ENCODE peak calls at places on chromosomes 1 and 21, in nine cellular contexts. U is uterus; T is GM23248; B is prostate gland; W is lung; Q is heart left ventricle; F is CD8-positive, alpha-beta memory T cell; G is ovary; Y is osteoblast. O is an unnamed sample. For H3K36me3, the result is how much of the 10 kb centered on the place peaks cover.

GRCh38 chr1:37274896-37275631 is 199.3 kb upstream of the ZC3H12A start:
- DNase-seq in F (no peak), W (no peak), B (no peak), Q (no peak), Y (no peak), U (no peak), T (peak), G (no peak), O (no peak)

GRCh38 chr1:182783068-182783467 is 6.5 kb upstream of the NPL start:
- DNase-seq in Y (no peak), F (no peak), U (no peak), G (no peak), W (no peak), Q (no peak), T (no peak), B (no peak), O (no peak)

GRCh38 chr1:10383630-10384029 is 15.2 kb upstream of the PGD start:
- DNase-seq in U (no peak), W (no peak), T (no peak), F (no peak), G (no peak), Q (no peak), Y (no peak), B (no peak), O (no peak)

GRCh38 chr21:43921979-43922945 is 57.2 kb downstream of the AGPAT3 start:
- DNase-seq in F (peak), T (no peak), U (no peak), B (no peak), Y (no peak), W (no peak), Q (no peak), G (no peak), O (no peak)

GRCh38 chr1:228158690-228159665 is 6.6 kb upstream of the IBA57 start:
- DNase-seq in G (no peak), F (no peak), W (no peak), Y (peak), U (no peak), T (peak), B (no peak), Q (peak), O (no peak)

GRCh38 chr1:40836283-40836682 is 25.9 kb downstream of the CITED4 start:
- DNase-seq in F (no peak), G (no peak), T (no peak), B (no peak), W (no peak), Q (no peak), Y (no peak), U (no peak), O (no peak)

GRCh38 chr1:179883739-179884138 is 1.7 kb downstream of the TOR1AIP1 start:
- DNase-seq in F (peak), W (no peak), B (no peak), T (peak), Q (no peak), Y (no peak), G (no peak), U (no peak), O (no peak)

GRCh38 chr1:23951646-23952095 is 8.0 kb upstream of the PNRC2 start:
- DNase-seq in Y (peak), U (no peak), G (no peak), B (no peak), W (no peak), T (peak), F (no peak), Q (no peak), O (no peak)

GRCh38 chr1:243842978-243843490 is 7.0 kb downstream of the AKT3 start:
- DNase-seq in B (no peak), Q (no peak), Y (peak), W (no peak), F (no peak), G (no peak), U (no peak), T (peak), O (no peak)

GRCh38 chr1:193335797-193336428 is 149.5 kb upstream of the B3GALT2 start:
- DNase-seq in W (no peak), U (no peak), T (peak), Q (no peak), Y (peak), G (no peak), B (no peak), F (no peak), O (no peak)

GRCh38 chr1:209634005-209634737 is 18.1 kb downstream of the LAMB3 start:
- DNase-seq in W (no peak), F (no peak), Q (peak), Y (no peak), G (no peak), B (no peak), T (no peak), U (no peak), O (no peak)

GRCh38 chr1:217911908-217912307 is 280.8 kb downstream of the SPATA17 start:
- DNase-seq in W (no peak), G (no peak), B (no peak), Q (no peak), T (peak), Y (no peak), F (no peak), U (no peak), O (no peak)

GRCh38 chr1:21622466-21623315 is 46.5 kb downstream of the RAP1GAP start:
- DNase-seq in U (no peak), T (peak), Q (no peak), B (peak), W (no peak), G (peak), Y (peak), F (peak), O (peak)

GRCh38 chr21:14993072-14993471 is 71.7 kb downstream of the NRIP1 start:
- DNase-seq in U (no peak), W (no peak), G (no peak), B (no peak), Q (no peak), T (no peak), Y (no peak), F (no peak), O (no peak)

GRCh38 chr1:55555971-55556370 is 340.8 kb upstream of the USP24 start:
- DNase-seq in G (no peak), Q (no peak), W (no peak), U (no peak), B (no peak), Y (no peak), T (no peak), F (no peak), O (no peak)

GRCh38 chr1:18230840-18231239 is 123.2 kb downstream of the IGSF21 start:
- DNase-seq in F (no peak), Q (no peak), B (no peak), U (no peak), Y (no peak), W (no peak), T (no peak), G (no peak), O (no peak)

GRCh38 chr1:64392109-64392508 is 77.8 kb upstream of the CACHD1 start:
- DNase-seq in Q (no peak), T (no peak), Y (no peak), B (no peak), U (no peak), F (no peak), W (no peak), G (no peak), O (peak)

GRCh38 chr1:45221716-45222115 is 15.3 kb upstream of the ZSWIM5 start:
- DNase-seq in G (no peak), W (no peak), T (peak), Q (no peak), B (no peak), F (no peak), U (no peak), Y (peak), O (no peak)
- H3K36me3 ChIP-seq in G (under half), W (under half), T (under half), Q (under half), B (under half), F (under half), U (under half), Y (under half), O (under half)

DNA sequence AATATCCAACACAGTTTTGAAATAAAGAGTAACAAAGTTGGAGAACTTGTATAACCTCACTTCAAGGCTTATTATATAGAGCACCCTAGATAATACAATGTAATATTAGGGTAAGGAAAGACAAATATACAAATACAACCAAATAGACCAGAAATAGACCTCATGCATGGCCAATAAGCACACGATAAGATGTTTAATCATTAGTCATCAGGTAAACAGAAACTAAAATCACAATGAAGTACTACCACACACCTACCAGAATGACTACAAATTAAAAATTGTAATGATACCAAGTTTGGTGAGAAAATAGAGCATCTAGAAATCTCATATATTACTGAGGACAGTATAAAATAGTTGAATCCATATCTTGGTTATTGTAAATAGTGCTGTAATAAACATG is 20.3 kb upstream of the CTTNBP2NL start:
- DNase-seq in Y (no peak), G (no peak), F (no peak), Q (no peak), W (no peak), B (no peak), T (no peak), U (no peak), O (no peak)
- H3K4me3 ChIP-seq in Y (no peak), G (no peak), F (no peak), Q (no peak), W (no peak), B (no peak), T (no peak), U (no peak), O (no peak)

GRCh38 chr1:59446257-59446901 is 149.5 kb downstream of the FGGY start:
- DNase-seq in U (peak), G (no peak), F (no peak), W (no peak), B (no peak), Q (no peak), Y (peak), T (peak), O (no peak)

GRCh38 chr1:59442492-59442891 is 145.6 kb downstream of the FGGY start:
- DNase-seq in W (no peak), B (no peak), Q (no peak), F (no peak), Y (no peak), T (no peak), G (no peak), U (no peak), O (no peak)

GRCh38 chr1:59445040-59445439 is 148.1 kb downstream of the FGGY start:
- DNase-seq in G (no peak), U (peak), F (no peak), B (peak), Q (peak), W (peak), Y (no peak), T (peak), O (no peak)

GRCh38 chr1:59443355-59443754 is 146.5 kb downstream of the FGGY start:
- DNase-seq in U (no peak), Q (no peak), Y (no peak), G (no peak), B (no peak), W (no peak), F (no peak), T (no peak), O (no peak)

DNA sequence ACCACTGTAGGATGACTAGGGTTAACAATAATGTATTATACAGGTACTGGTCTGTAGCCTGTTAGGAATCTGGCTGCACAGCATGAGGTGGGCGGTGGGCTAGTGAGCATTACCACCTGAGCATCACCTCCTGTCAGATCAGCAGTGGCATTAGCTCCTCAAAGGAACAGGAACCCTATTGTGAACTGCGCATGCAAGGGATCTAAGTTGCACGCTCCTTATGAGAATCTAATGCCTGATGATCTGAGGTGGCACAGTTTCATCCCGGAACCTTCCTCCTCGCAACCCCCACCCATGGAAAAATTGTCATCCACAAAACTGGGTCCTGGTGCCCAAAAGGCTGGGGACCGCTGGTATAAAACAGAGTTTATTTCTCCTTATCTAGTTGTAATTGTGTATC is 147.6 kb downstream of the FGGY start:
- DNase-seq in W (no peak), G (no peak), Y (no peak), Q (no peak), T (no peak), U (no peak), B (no peak), F (no peak), O (no peak)
- H3K27ac ChIP-seq in W (no peak), G (no peak), Y (no peak), Q (no peak), T (peak), U (peak), B (no peak), F (no peak), O (no peak)

GRCh38 chr1:160325252-160325651 is 17.8 kb downstream of the COPA start:
- DNase-seq in W (no peak), G (no peak), F (no peak), T (no peak), Y (no peak), Q (no peak), U (no peak), B (no peak), O (no peak)

GRCh38 chr1:160330119-160330518 is 12.9 kb downstream of the COPA start:
- DNase-seq in B (no peak), U (no peak), G (no peak), Q (no peak), T (no peak), F (no peak), W (no peak), Y (no peak), O (no peak)

GRCh38 chr1:160332516-160332915 is 10.5 kb downstream of the COPA start:
- DNase-seq in Y (no peak), Q (no peak), B (no peak), T (no peak), U (no peak), F (no peak), G (no peak), W (no peak), O (no peak)

GRCh38 chr1:160326393-160326792 is 16.7 kb downstream of the COPA start:
- DNase-seq in Y (no peak), B (no peak), F (no peak), G (no peak), Q (no peak), T (no peak), W (no peak), U (no peak), O (no peak)

DNA sequence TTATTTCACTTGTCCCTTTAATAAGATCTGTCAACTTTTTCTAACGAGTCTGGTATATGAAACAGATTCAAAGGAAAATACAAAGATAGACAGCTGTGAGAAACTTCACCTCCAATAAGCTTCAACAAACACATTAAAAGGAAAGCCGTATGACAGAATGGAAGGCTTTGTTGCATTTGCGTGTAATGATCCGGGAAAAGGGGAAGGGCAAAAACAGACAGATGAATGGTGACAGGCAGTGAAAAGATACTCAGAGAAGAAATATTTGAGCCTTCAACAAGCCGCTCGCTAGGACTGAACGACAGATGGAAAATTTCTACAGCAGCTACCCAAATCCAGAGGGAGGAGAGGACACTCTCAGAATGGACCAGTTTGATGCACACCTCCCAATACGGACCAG is 14.9 kb downstream of the COPA start:
- DNase-seq in B (no peak), F (no peak), Q (no peak), U (no peak), T (no peak), Y (no peak), W (no peak), G (no peak), O (no peak)
- H3K36me3 ChIP-seq in B (under half), F (half or more), Q (half or more), U (under half), T (half or more), Y (half or more), W (under half), G (under half), O (under half)

DNA sequence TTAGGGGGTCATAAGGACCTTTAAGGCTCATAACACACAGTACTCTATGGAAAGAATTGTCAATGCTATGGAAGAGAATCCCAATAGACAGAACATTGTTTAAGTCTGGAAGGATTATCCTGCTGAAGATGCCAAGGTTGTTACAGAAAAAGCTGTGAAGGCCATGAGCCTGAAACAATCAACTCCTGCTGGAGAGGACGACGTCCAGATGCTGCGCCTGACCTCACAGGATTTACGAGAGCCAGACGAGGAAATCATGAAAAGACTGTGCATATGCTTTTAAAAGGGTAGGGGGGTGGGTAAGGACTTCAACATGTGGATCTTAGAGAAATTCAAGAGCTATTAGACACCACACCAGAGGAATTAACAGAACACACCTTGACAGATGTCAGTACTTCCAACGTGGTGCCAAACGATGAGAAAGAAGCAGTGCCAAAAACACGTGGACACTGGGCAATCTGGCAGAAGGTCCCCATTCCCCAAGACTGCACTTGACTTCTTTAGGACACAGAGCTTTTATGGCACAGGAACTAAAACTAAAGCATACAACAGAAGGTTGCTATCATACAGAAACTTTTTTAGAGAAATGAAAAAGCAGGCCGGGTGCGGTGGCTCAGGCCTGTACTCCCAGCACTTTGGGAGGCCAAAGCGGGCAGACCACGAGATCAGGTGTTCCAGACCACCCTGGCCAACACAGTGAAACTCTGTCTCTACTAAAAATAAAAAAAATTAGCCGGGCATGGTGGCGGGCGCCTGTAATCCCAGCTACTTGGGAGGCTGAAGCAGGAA is 43.2 kb downstream of the GNB1 start:
- DNase-seq in Q (no peak), G (no peak), T (no peak), U (no peak), W (no peak), Y (no peak), F (no peak), B (no peak), O (no peak)
- H3K4me3 ChIP-seq in Q (no peak), G (no peak), T (no peak), U (no peak), W (no peak), Y (no peak), F (no peak), B (no peak), O (no peak)

GRCh38 chr21:42042651-42043050 is 28.5 kb upstream of the UMODL1 start:
- DNase-seq in Y (no peak), U (no peak), B (no peak), T (no peak), W (no peak), Q (no peak), F (no peak), G (no peak), O (no peak)

GRCh38 chr21:42041711-42042110 is 29.4 kb upstream of the UMODL1 start:
- DNase-seq in W (no peak), B (no peak), T (no peak), Q (no peak), Y (no peak), F (no peak), U (no peak), G (no peak), O (no peak)

GRCh38 chr21:42039911-42040351 is 29.8 kb upstream of the ZBTB21 start:
- DNase-seq in Y (no peak), B (no peak), Q (peak), T (peak), W (no peak), F (no peak), U (peak), G (peak), O (no peak)

GRCh38 chr21:42040411-42041180 is 30.4 kb upstream of the ZBTB21 start:
- DNase-seq in G (peak), W (no peak), F (no peak), U (peak), Q (peak), Y (peak), T (peak), B (no peak), O (no peak)

DNA sequence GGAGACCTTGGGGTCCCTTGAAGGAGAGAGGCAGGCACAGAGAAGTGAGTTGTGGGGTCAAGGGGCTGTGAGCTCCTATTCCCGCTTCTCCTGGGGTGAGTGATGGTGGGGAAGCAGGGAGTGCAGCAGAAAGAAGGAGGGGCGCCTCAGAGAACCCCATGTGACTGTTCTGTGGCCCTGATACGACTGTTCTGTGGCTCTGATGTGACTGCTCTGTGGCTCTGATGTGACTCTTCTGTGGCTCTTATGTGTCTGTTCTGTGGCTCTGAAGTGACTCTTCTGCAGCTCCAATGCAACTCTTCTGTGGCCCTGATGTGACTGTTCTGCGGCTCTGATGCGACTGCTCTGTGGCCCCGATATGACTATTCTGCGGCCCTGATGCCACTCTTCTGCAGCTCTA is 29.9 kb upstream of the UMODL1 start:
- DNase-seq in F (no peak), W (no peak), U (no peak), B (no peak), G (no peak), Y (no peak), Q (no peak), T (no peak), O (no peak)
- H3K27ac ChIP-seq in F (no peak), W (no peak), U (no peak), B (no peak), G (no peak), Y (peak), Q (no peak), T (peak), O (no peak)

DNA sequence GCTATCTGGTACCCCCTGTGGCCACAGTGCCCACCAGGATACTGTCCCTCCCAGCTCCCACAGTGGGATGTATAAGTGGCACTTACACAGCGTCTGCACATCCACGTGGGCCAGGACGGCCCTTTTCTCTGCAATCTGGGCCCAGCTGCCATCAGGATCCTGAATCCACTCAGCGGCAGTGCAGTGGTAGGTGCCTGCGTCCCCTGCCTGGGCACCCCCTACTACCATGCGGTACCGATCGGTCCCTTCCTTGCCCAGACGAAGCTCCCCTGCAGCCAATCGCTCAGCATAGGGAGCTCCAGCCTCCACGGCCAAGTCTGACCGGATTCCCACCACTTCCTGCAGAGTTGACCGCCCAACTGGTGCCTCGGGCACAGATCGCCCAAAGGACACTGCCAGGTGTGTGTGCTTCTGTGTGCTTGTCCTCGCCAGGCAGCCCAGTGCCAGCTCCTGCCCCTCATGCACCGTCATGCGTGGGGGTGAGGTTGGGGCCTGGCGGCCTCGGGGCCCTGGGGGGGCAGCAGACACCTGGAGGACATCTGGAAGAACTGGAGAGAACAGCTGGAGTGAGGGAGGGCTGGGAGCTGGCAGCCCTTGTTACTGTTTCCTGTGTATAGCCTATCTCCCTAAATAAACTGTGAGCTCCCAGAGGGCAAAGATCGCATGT is 4.7 kb downstream of the IGSF8 start:
- DNase-seq in Y (peak), F (no peak), G (no peak), T (no peak), U (no peak), Q (no peak), B (no peak), W (no peak), O (no peak)
- H3K36me3 ChIP-seq in Y (under half), F (under half), G (under half), T (under half), U (under half), Q (under half), B (under half), W (under half), O (under half)